ENCODE peak calls at places on chromosome X, in nine cellular contexts. One of them, this sample, is unnamed.
A peak's percentile ranks its signal among the peaks of the same experiment; 100 is the strongest.

GRCh38 chrX:9995855-9996339 is 28.7 kb downstream of the CLDN34 start:
- DNase-seq in A549: peak; percentile 68
- DNase-seq in DMS79: no peak
- DNase-seq in posterior cingulate gyrus: peak; percentile 96
- DNase-seq in T-helper 2 cell: peak; percentile 54
- DNase-seq in BJ: no peak
- DNase-seq in stimulated activated CD4-positive, alpha-beta T cell treated with anti-CD3 and anti-CD28 coated beads, Interleukin-2, amount 100 ng/mL, for 48 hours: peak; percentile 81
- DNase-seq in lung microvascular endothelial cell: peak; percentile 90
- DNase-seq in activated CD4-positive, alpha-beta memory T cell treated with anti-CD3 and anti-CD28 coated beads, Interleukin-2, amount 10 ng/mL, durations not matched to agents 7 days and 5 days: peak; percentile 74
- DNase-seq in this sample: peak; percentile 73

GRCh38 chrX:155048997-155049619 is 21.8 kb downstream of the CMC4 start:
- DNase-seq in stimulated activated CD4-positive, alpha-beta T cell treated with anti-CD3 and anti-CD28 coated beads, Interleukin-2, amount 100 ng/mL, for 48 hours: peak; percentile 46
- DNase-seq in T-helper 2 cell: peak; percentile 64
- DNase-seq in DMS79: no peak
- DNase-seq in posterior cingulate gyrus: peak; percentile 64
- DNase-seq in activated CD4-positive, alpha-beta memory T cell treated with anti-CD3 and anti-CD28 coated beads, Interleukin-2, amount 10 ng/mL, durations not matched to agents 7 days and 5 days: peak; percentile 40
- DNase-seq in A549: peak; percentile 27
- DNase-seq in BJ: no peak
- DNase-seq in lung microvascular endothelial cell: peak; percentile 76
- DNase-seq in this sample: peak; percentile 74

GRCh38 chrX:103831803-103832544 is at the start of gene RAB9B:
- DNase-seq in BJ: no peak
- DNase-seq in DMS79: peak; percentile 13
- DNase-seq in lung microvascular endothelial cell: peak; percentile 61
- DNase-seq in activated CD4-positive, alpha-beta memory T cell treated with anti-CD3 and anti-CD28 coated beads, Interleukin-2, amount 10 ng/mL, durations not matched to agents 7 days and 5 days: peak; percentile 60
- DNase-seq in stimulated activated CD4-positive, alpha-beta T cell treated with anti-CD3 and anti-CD28 coated beads, Interleukin-2, amount 100 ng/mL, for 48 hours: no peak
- DNase-seq in A549: no peak
- DNase-seq in T-helper 2 cell: peak; percentile 38
- DNase-seq in posterior cingulate gyrus: peak; percentile 93
- DNase-seq in this sample: peak; percentile 88

GRCh38 chrX:69024931-69025330 is 140.3 kb downstream of the PJA1 start:
- DNase-seq in T-helper 2 cell: no peak
- DNase-seq in posterior cingulate gyrus: no peak
- DNase-seq in A549: no peak
- DNase-seq in DMS79: no peak
- DNase-seq in BJ: no peak
- DNase-seq in stimulated activated CD4-positive, alpha-beta T cell treated with anti-CD3 and anti-CD28 coated beads, Interleukin-2, amount 100 ng/mL, for 48 hours: no peak
- DNase-seq in lung microvascular endothelial cell: no peak
- DNase-seq in activated CD4-positive, alpha-beta memory T cell treated with anti-CD3 and anti-CD28 coated beads, Interleukin-2, amount 10 ng/mL, durations not matched to agents 7 days and 5 days: no peak
- DNase-seq in this sample: peak; percentile 59

GRCh38 chrX:154096140-154097002 is 1.1 kb downstream of the MECP2 start:
- DNase-seq in T-helper 2 cell: peak; percentile 57
- DNase-seq in stimulated activated CD4-positive, alpha-beta T cell treated with anti-CD3 and anti-CD28 coated beads, Interleukin-2, amount 100 ng/mL, for 48 hours: no peak
- DNase-seq in activated CD4-positive, alpha-beta memory T cell treated with anti-CD3 and anti-CD28 coated beads, Interleukin-2, amount 10 ng/mL, durations not matched to agents 7 days and 5 days: peak; percentile 19
- DNase-seq in BJ: no peak
- DNase-seq in A549: no peak
- DNase-seq in posterior cingulate gyrus: no peak
- DNase-seq in lung microvascular endothelial cell: peak; percentile 27
- DNase-seq in DMS79: no peak
- DNase-seq in this sample: no peak

GRCh38 chrX:8044861-8045434 is 117.7 kb upstream of the PNPLA4 start:
- DNase-seq in posterior cingulate gyrus: no peak
- DNase-seq in DMS79: no peak
- DNase-seq in lung microvascular endothelial cell: no peak
- DNase-seq in T-helper 2 cell: no peak
- DNase-seq in BJ: no peak
- DNase-seq in activated CD4-positive, alpha-beta memory T cell treated with anti-CD3 and anti-CD28 coated beads, Interleukin-2, amount 10 ng/mL, durations not matched to agents 7 days and 5 days: no peak
- DNase-seq in A549: no peak
- DNase-seq in stimulated activated CD4-positive, alpha-beta T cell treated with anti-CD3 and anti-CD28 coated beads, Interleukin-2, amount 100 ng/mL, for 48 hours: no peak
- DNase-seq in this sample: no peak

GRCh38 chrX:53077207-53078197 is 4.7 kb upstream of the TSPYL2 start:
- DNase-seq in posterior cingulate gyrus: no peak
- DNase-seq in T-helper 2 cell: peak; percentile 36
- DNase-seq in BJ: no peak
- DNase-seq in lung microvascular endothelial cell: no peak
- DNase-seq in stimulated activated CD4-positive, alpha-beta T cell treated with anti-CD3 and anti-CD28 coated beads, Interleukin-2, amount 100 ng/mL, for 48 hours: no peak
- DNase-seq in DMS79: no peak
- DNase-seq in A549: no peak
- DNase-seq in activated CD4-positive, alpha-beta memory T cell treated with anti-CD3 and anti-CD28 coated beads, Interleukin-2, amount 10 ng/mL, durations not matched to agents 7 days and 5 days: no peak
- DNase-seq in this sample: no peak

GRCh38 chrX:1521459-1521956 is 15.5 kb downstream of the P2RY8 start:
- DNase-seq in DMS79: no peak
- DNase-seq in A549: no peak
- DNase-seq in T-helper 2 cell: peak; percentile 91
- DNase-seq in BJ: no peak
- DNase-seq in stimulated activated CD4-positive, alpha-beta T cell treated with anti-CD3 and anti-CD28 coated beads, Interleukin-2, amount 100 ng/mL, for 48 hours: peak; percentile 43
- DNase-seq in posterior cingulate gyrus: no peak
- DNase-seq in lung microvascular endothelial cell: no peak
- DNase-seq in activated CD4-positive, alpha-beta memory T cell treated with anti-CD3 and anti-CD28 coated beads, Interleukin-2, amount 10 ng/mL, durations not matched to agents 7 days and 5 days: peak; percentile 85
- DNase-seq in this sample: peak; percentile 75

GRCh38 chrX:107712231-107713204 is 63.1 kb downstream of the TSC22D3 start:
- DNase-seq in posterior cingulate gyrus: no peak
- DNase-seq in T-helper 2 cell: peak; percentile 28
- DNase-seq in stimulated activated CD4-positive, alpha-beta T cell treated with anti-CD3 and anti-CD28 coated beads, Interleukin-2, amount 100 ng/mL, for 48 hours: no peak
- DNase-seq in lung microvascular endothelial cell: no peak
- DNase-seq in activated CD4-positive, alpha-beta memory T cell treated with anti-CD3 and anti-CD28 coated beads, Interleukin-2, amount 10 ng/mL, durations not matched to agents 7 days and 5 days: no peak
- DNase-seq in BJ: no peak
- DNase-seq in DMS79: no peak
- DNase-seq in A549: no peak
- DNase-seq in this sample: no peak

GRCh38 chrX:28016823-28017222 is 35.6 kb upstream of the DCAF8L1 start:
- DNase-seq in DMS79: no peak
- DNase-seq in T-helper 2 cell: no peak
- DNase-seq in A549: no peak
- DNase-seq in activated CD4-positive, alpha-beta memory T cell treated with anti-CD3 and anti-CD28 coated beads, Interleukin-2, amount 10 ng/mL, durations not matched to agents 7 days and 5 days: no peak
- DNase-seq in stimulated activated CD4-positive, alpha-beta T cell treated with anti-CD3 and anti-CD28 coated beads, Interleukin-2, amount 100 ng/mL, for 48 hours: no peak
- DNase-seq in posterior cingulate gyrus: no peak
- DNase-seq in lung microvascular endothelial cell: no peak
- DNase-seq in BJ: no peak
- DNase-seq in this sample: no peak

GRCh38 chrX:86171366-86171765 is 23.1 kb downstream of the DACH2 start:
- DNase-seq in posterior cingulate gyrus: no peak
- DNase-seq in activated CD4-positive, alpha-beta memory T cell treated with anti-CD3 and anti-CD28 coated beads, Interleukin-2, amount 10 ng/mL, durations not matched to agents 7 days and 5 days: no peak
- DNase-seq in DMS79: no peak
- DNase-seq in lung microvascular endothelial cell: peak; percentile 60
- DNase-seq in BJ: no peak
- DNase-seq in A549: no peak
- DNase-seq in T-helper 2 cell: peak; percentile 1
- DNase-seq in stimulated activated CD4-positive, alpha-beta T cell treated with anti-CD3 and anti-CD28 coated beads, Interleukin-2, amount 100 ng/mL, for 48 hours: no peak
- DNase-seq in this sample: peak; percentile 45

GRCh38 chrX:129719931-129720520 is 18.8 kb upstream of the XPNPEP2 start:
- DNase-seq in lung microvascular endothelial cell: peak; percentile 26
- DNase-seq in BJ: no peak
- DNase-seq in stimulated activated CD4-positive, alpha-beta T cell treated with anti-CD3 and anti-CD28 coated beads, Interleukin-2, amount 100 ng/mL, for 48 hours: no peak
- DNase-seq in activated CD4-positive, alpha-beta memory T cell treated with anti-CD3 and anti-CD28 coated beads, Interleukin-2, amount 10 ng/mL, durations not matched to agents 7 days and 5 days: no peak
- DNase-seq in A549: no peak
- DNase-seq in T-helper 2 cell: no peak
- DNase-seq in DMS79: no peak
- DNase-seq in posterior cingulate gyrus: no peak
- DNase-seq in this sample: no peak

GRCh38 chrX:16148896-16149295 is 18.4 kb upstream of the MAGEB17 start:
- DNase-seq in DMS79: no peak
- DNase-seq in lung microvascular endothelial cell: no peak
- DNase-seq in T-helper 2 cell: no peak
- DNase-seq in posterior cingulate gyrus: no peak
- DNase-seq in stimulated activated CD4-positive, alpha-beta T cell treated with anti-CD3 and anti-CD28 coated beads, Interleukin-2, amount 100 ng/mL, for 48 hours: no peak
- DNase-seq in A549: no peak
- DNase-seq in activated CD4-positive, alpha-beta memory T cell treated with anti-CD3 and anti-CD28 coated beads, Interleukin-2, amount 10 ng/mL, durations not matched to agents 7 days and 5 days: no peak
- DNase-seq in BJ: no peak
- DNase-seq in this sample: no peak

GRCh38 chrX:54695816-54696487 is 102.1 kb downstream of the ITIH6 start:
- DNase-seq in T-helper 2 cell: no peak
- DNase-seq in BJ: no peak
- DNase-seq in posterior cingulate gyrus: no peak
- DNase-seq in activated CD4-positive, alpha-beta memory T cell treated with anti-CD3 and anti-CD28 coated beads, Interleukin-2, amount 10 ng/mL, durations not matched to agents 7 days and 5 days: no peak
- DNase-seq in lung microvascular endothelial cell: no peak
- DNase-seq in DMS79: no peak
- DNase-seq in A549: no peak
- DNase-seq in stimulated activated CD4-positive, alpha-beta T cell treated with anti-CD3 and anti-CD28 coated beads, Interleukin-2, amount 100 ng/mL, for 48 hours: no peak
- DNase-seq in this sample: no peak

GRCh38 chrX:24266996-24267395 is 46.9 kb downstream of the SUPT20HL2 start:
- DNase-seq in stimulated activated CD4-positive, alpha-beta T cell treated with anti-CD3 and anti-CD28 coated beads, Interleukin-2, amount 100 ng/mL, for 48 hours: no peak
- DNase-seq in activated CD4-positive, alpha-beta memory T cell treated with anti-CD3 and anti-CD28 coated beads, Interleukin-2, amount 10 ng/mL, durations not matched to agents 7 days and 5 days: no peak
- DNase-seq in T-helper 2 cell: no peak
- DNase-seq in A549: no peak
- DNase-seq in posterior cingulate gyrus: no peak
- DNase-seq in BJ: no peak
- DNase-seq in DMS79: no peak
- DNase-seq in lung microvascular endothelial cell: no peak
- DNase-seq in this sample: no peak

GRCh38 chrX:54978448-54978847 is 15.5 kb downstream of the PFKFB1 start:
- DNase-seq in A549: no peak
- DNase-seq in T-helper 2 cell: no peak
- DNase-seq in stimulated activated CD4-positive, alpha-beta T cell treated with anti-CD3 and anti-CD28 coated beads, Interleukin-2, amount 100 ng/mL, for 48 hours: no peak
- DNase-seq in lung microvascular endothelial cell: no peak
- DNase-seq in DMS79: no peak
- DNase-seq in activated CD4-positive, alpha-beta memory T cell treated with anti-CD3 and anti-CD28 coated beads, Interleukin-2, amount 10 ng/mL, durations not matched to agents 7 days and 5 days: no peak
- DNase-seq in BJ: no peak
- DNase-seq in posterior cingulate gyrus: no peak
- DNase-seq in this sample: no peak

GRCh38 chrX:127459784-127460183 is 592.4 kb downstream of the ACTRT1 start:
- DNase-seq in lung microvascular endothelial cell: no peak
- DNase-seq in BJ: no peak
- DNase-seq in activated CD4-positive, alpha-beta memory T cell treated with anti-CD3 and anti-CD28 coated beads, Interleukin-2, amount 10 ng/mL, durations not matched to agents 7 days and 5 days: no peak
- DNase-seq in stimulated activated CD4-positive, alpha-beta T cell treated with anti-CD3 and anti-CD28 coated beads, Interleukin-2, amount 100 ng/mL, for 48 hours: no peak
- DNase-seq in DMS79: no peak
- DNase-seq in posterior cingulate gyrus: no peak
- DNase-seq in A549: no peak
- DNase-seq in T-helper 2 cell: no peak
- DNase-seq in this sample: peak; percentile 57

GRCh38 chrX:110667706-110668105 is 127.9 kb downstream of the CHRDL1 start:
- DNase-seq in DMS79: no peak
- DNase-seq in posterior cingulate gyrus: no peak
- DNase-seq in BJ: no peak
- DNase-seq in activated CD4-positive, alpha-beta memory T cell treated with anti-CD3 and anti-CD28 coated beads, Interleukin-2, amount 10 ng/mL, durations not matched to agents 7 days and 5 days: no peak
- DNase-seq in T-helper 2 cell: no peak
- DNase-seq in lung microvascular endothelial cell: no peak
- DNase-seq in A549: no peak
- DNase-seq in stimulated activated CD4-positive, alpha-beta T cell treated with anti-CD3 and anti-CD28 coated beads, Interleukin-2, amount 100 ng/mL, for 48 hours: no peak
- DNase-seq in this sample: peak; percentile 88

GRCh38 chrX:72421797-72422196 is 116.1 kb upstream of the CITED1 start:
- DNase-seq in BJ: no peak
- DNase-seq in stimulated activated CD4-positive, alpha-beta T cell treated with anti-CD3 and anti-CD28 coated beads, Interleukin-2, amount 100 ng/mL, for 48 hours: no peak
- DNase-seq in activated CD4-positive, alpha-beta memory T cell treated with anti-CD3 and anti-CD28 coated beads, Interleukin-2, amount 10 ng/mL, durations not matched to agents 7 days and 5 days: no peak
- DNase-seq in lung microvascular endothelial cell: no peak
- DNase-seq in A549: no peak
- DNase-seq in posterior cingulate gyrus: no peak
- DNase-seq in DMS79: no peak
- DNase-seq in T-helper 2 cell: no peak
- DNase-seq in this sample: no peak

GRCh38 chrX:18672008-18672407 is at the start of gene RS1:
- DNase-seq in DMS79: no peak
- DNase-seq in activated CD4-positive, alpha-beta memory T cell treated with anti-CD3 and anti-CD28 coated beads, Interleukin-2, amount 10 ng/mL, durations not matched to agents 7 days and 5 days: no peak
- DNase-seq in T-helper 2 cell: no peak
- DNase-seq in lung microvascular endothelial cell: no peak
- DNase-seq in posterior cingulate gyrus: no peak
- DNase-seq in BJ: no peak
- DNase-seq in stimulated activated CD4-positive, alpha-beta T cell treated with anti-CD3 and anti-CD28 coated beads, Interleukin-2, amount 100 ng/mL, for 48 hours: no peak
- DNase-seq in A549: no peak
- DNase-seq in this sample: no peak

GRCh38 chrX:129462707-129463106 is 60.6 kb downstream of the SMARCA1 start:
- DNase-seq in DMS79: no peak
- DNase-seq in lung microvascular endothelial cell: no peak
- DNase-seq in BJ: no peak
- DNase-seq in T-helper 2 cell: no peak
- DNase-seq in stimulated activated CD4-positive, alpha-beta T cell treated with anti-CD3 and anti-CD28 coated beads, Interleukin-2, amount 100 ng/mL, for 48 hours: no peak
- DNase-seq in posterior cingulate gyrus: no peak
- DNase-seq in A549: peak; percentile 5
- DNase-seq in activated CD4-positive, alpha-beta memory T cell treated with anti-CD3 and anti-CD28 coated beads, Interleukin-2, amount 10 ng/mL, durations not matched to agents 7 days and 5 days: no peak
- DNase-seq in this sample: no peak

GRCh38 chrX:149903889-149904748 is 23.1 kb downstream of the MAGEA8 start:
- DNase-seq in stimulated activated CD4-positive, alpha-beta T cell treated with anti-CD3 and anti-CD28 coated beads, Interleukin-2, amount 100 ng/mL, for 48 hours: no peak
- DNase-seq in BJ: no peak
- DNase-seq in posterior cingulate gyrus: no peak
- DNase-seq in DMS79: no peak
- DNase-seq in activated CD4-positive, alpha-beta memory T cell treated with anti-CD3 and anti-CD28 coated beads, Interleukin-2, amount 10 ng/mL, durations not matched to agents 7 days and 5 days: no peak
- DNase-seq in A549: peak; percentile 3
- DNase-seq in T-helper 2 cell: no peak
- DNase-seq in lung microvascular endothelial cell: no peak
- DNase-seq in this sample: no peak

GRCh38 chrX:319579-320125 is 1.1 kb upstream of the GTPBP6 start:
- DNase-seq in lung microvascular endothelial cell: no peak
- DNase-seq in A549: no peak
- DNase-seq in stimulated activated CD4-positive, alpha-beta T cell treated with anti-CD3 and anti-CD28 coated beads, Interleukin-2, amount 100 ng/mL, for 48 hours: no peak
- DNase-seq in posterior cingulate gyrus: peak; percentile 72
- DNase-seq in DMS79: no peak
- DNase-seq in activated CD4-positive, alpha-beta memory T cell treated with anti-CD3 and anti-CD28 coated beads, Interleukin-2, amount 10 ng/mL, durations not matched to agents 7 days and 5 days: peak; percentile 27
- DNase-seq in BJ: no peak
- DNase-seq in T-helper 2 cell: no peak
- DNase-seq in this sample: no peak

GRCh38 chrX:132858018-132858417 is 100.4 kb downstream of the HS6ST2 start:
- DNase-seq in DMS79: no peak
- DNase-seq in BJ: no peak
- DNase-seq in posterior cingulate gyrus: no peak
- DNase-seq in activated CD4-positive, alpha-beta memory T cell treated with anti-CD3 and anti-CD28 coated beads, Interleukin-2, amount 10 ng/mL, durations not matched to agents 7 days and 5 days: no peak
- DNase-seq in A549: no peak
- DNase-seq in T-helper 2 cell: peak; percentile 33
- DNase-seq in stimulated activated CD4-positive, alpha-beta T cell treated with anti-CD3 and anti-CD28 coated beads, Interleukin-2, amount 100 ng/mL, for 48 hours: no peak
- DNase-seq in lung microvascular endothelial cell: no peak
- DNase-seq in this sample: no peak

GRCh38 chrX:1020634-1021166 is 191.7 kb downstream of the CRLF2 start:
- DNase-seq in A549: no peak
- DNase-seq in DMS79: no peak
- DNase-seq in BJ: no peak
- DNase-seq in stimulated activated CD4-positive, alpha-beta T cell treated with anti-CD3 and anti-CD28 coated beads, Interleukin-2, amount 100 ng/mL, for 48 hours: no peak
- DNase-seq in T-helper 2 cell: no peak
- DNase-seq in activated CD4-positive, alpha-beta memory T cell treated with anti-CD3 and anti-CD28 coated beads, Interleukin-2, amount 10 ng/mL, durations not matched to agents 7 days and 5 days: no peak
- DNase-seq in posterior cingulate gyrus: no peak
- DNase-seq in lung microvascular endothelial cell: no peak
- DNase-seq in this sample: no peak

This sample was measured in H9.